ENCODE peak calls at places on chromosomes 11 and 22, in six cellular contexts. N is astrocyte of the spinal cord, F is GM06990, S is esophagus squamous epithelium, D is fibroblast of mammary gland, K is NB4. E is an unnamed sample.

GRCh38 chr11:7204778-7205177 is 46.9 kb upstream of the SYT9 start:
- DNase-seq in N (peak), F (no peak), S (no peak), D (peak), K (no peak), E (no peak)

GRCh38 chr22:31326877-31327276 is 19.3 kb downstream of the PATZ1 start:
- DNase-seq in N (no peak), F (no peak), S (no peak), D (no peak), K (no peak), E (no peak)

GRCh38 chr11:2525941-2526807 is 81.4 kb downstream of the KCNQ1 start:
- DNase-seq in N (no peak), F (no peak), S (no peak), D (no peak), K (no peak), E (no peak)

GRCh38 chr11:33315822-33316221 is 58.6 kb downstream of the HIPK3 start:
- DNase-seq in N (no peak), F (no peak), S (no peak), D (no peak), K (no peak), E (no peak)

GRCh38 chr22:19455585-19456370 is 8.3 kb upstream of the C22orf39 start:
- DNase-seq in N (no peak), F (no peak), S (no peak), D (peak), K (no peak), E (no peak)

GRCh38 chr11:46977940-46978595 is 41.5 kb downstream of the CSTPP1 start:
- DNase-seq in N (peak), F (no peak), S (no peak), D (no peak), K (no peak), E (no peak)

GRCh38 chr11:95698939-95699562 is 90.5 kb downstream of the FAM76B start:
- DNase-seq in N (no peak), F (no peak), S (no peak), D (peak), K (peak), E (no peak)

GRCh38 chr11:4826425-4826824 is 5.3 kb downstream of the OR51F2 start:
- DNase-seq in N (peak), F (no peak), S (no peak), D (peak), K (peak), E (no peak)

GRCh38 chr11:68148071-68148805 is 27.1 kb upstream of the CHKA start:
- DNase-seq in N (no peak), F (no peak), S (no peak), D (no peak), K (no peak), E (no peak)

GRCh38 chr11:64007160-64007628 is 21.0 kb downstream of the OTUB1 start:
- DNase-seq in N (no peak), F (no peak), S (no peak), D (peak), K (no peak), E (no peak)

GRCh38 chr11:12163181-12163841 is 52.9 kb downstream of the MICAL2 start:
- DNase-seq in N (peak), F (no peak), S (no peak), D (peak), K (no peak), E (no peak)

GRCh38 chr22:35620624-35621245 is 3.6 kb upstream of the MB start:
- DNase-seq in N (peak), F (no peak), S (no peak), D (peak), K (no peak), E (no peak)

GRCh38 chr22:47162865-47163264 is 400.4 kb downstream of the TBC1D22A start:
- DNase-seq in N (no peak), F (no peak), S (no peak), D (no peak), K (no peak), E (no peak)

GRCh38 chr22:25495286-25495685 is 69.2 kb upstream of the GRK3 start:
- DNase-seq in N (no peak), F (no peak), S (no peak), D (no peak), K (no peak), E (no peak)

GRCh38 chr22:37019309-37020191 is at the start of the genes MPST and TST:
- DNase-seq in N (peak), F (peak), S (no peak), D (peak), K (peak), E (no peak)

GRCh38 chr11:44286268-44286880 is 23.6 kb downstream of the ALX4 start:
- DNase-seq in N (no peak), F (no peak), S (no peak), D (peak), K (peak), E (peak)

GRCh38 chr22:26485013-26485412 is 1.3 kb downstream of the SRRD start:
- DNase-seq in N (no peak), F (no peak), S (no peak), D (peak), K (no peak), E (no peak)

GRCh38 chr11:94740083-94740974 is 27.8 kb upstream of the AMOTL1 start:
- DNase-seq in N (no peak), F (no peak), S (no peak), D (no peak), K (peak), E (no peak)

GRCh38 chr11:67409261-67409666 is 5.4 kb downstream of the TBC1D10C start:
- DNase-seq in N (no peak), F (peak), S (no peak), D (no peak), K (peak), E (peak)

GRCh38 chr11:45402049-45402630 is 116.0 kb upstream of the SYT13 start:
- DNase-seq in N (no peak), F (no peak), S (no peak), D (no peak), K (no peak), E (no peak)

GRCh38 chr22:49325531-49326395 is 501.9 kb downstream of the BRD1 start:
- DNase-seq in N (no peak), F (no peak), S (no peak), D (no peak), K (no peak), E (no peak)

GRCh38 chr22:39936523-39937145 is 23.6 kb upstream of the TMA7B start:
- DNase-seq in N (no peak), F (no peak), S (no peak), D (no peak), K (no peak), E (no peak)

GRCh38 chr22:39384750-39385480 is 14.7 kb upstream of the TAB1 start:
- DNase-seq in N (no peak), F (no peak), S (no peak), D (no peak), K (peak), E (no peak)

GRCh38 chr11:62921573-62922188 is 518 bp upstream of the CHRM1 start:
- DNase-seq in N (no peak), F (no peak), S (no peak), D (peak), K (no peak), E (no peak)

GRCh38 chr11:1147792-1148191 is 10.0 kb upstream of the MUC5AC start:
- DNase-seq in N (no peak), F (no peak), S (no peak), D (no peak), K (no peak), E (no peak)

GRCh38 chr11:93783767-93784151 is 323 bp upstream of the MED17 start:
- DNase-seq in N (no peak), F (peak), S (no peak), D (no peak), K (no peak), E (no peak)

GRCh38 chr11:5251746-5252145 is 2.1 kb upstream of the HBG1 start:
- DNase-seq in N (no peak), F (no peak), S (no peak), D (no peak), K (no peak), E (no peak)

GRCh38 chr22:25745341-25746011 is 3.5 kb downstream of the MYO18B start:
- DNase-seq in N (peak), F (no peak), S (no peak), D (peak), K (no peak), E (no peak)

GRCh38 chr11:67302571-67303131 is 679 bp upstream of the SSH3 start:
- DNase-seq in N (peak), F (no peak), S (no peak), D (no peak), K (peak), E (no peak)

GRCh38 chr11:105046898-105047579 is 1.9 kb upstream of the CARD16 start:
- DNase-seq in N (peak), F (no peak), S (no peak), D (peak), K (no peak), E (no peak)

GRCh38 chr22:46064236-46064965 is 85.9 kb upstream of the PPARA start:
- DNase-seq in N (no peak), F (no peak), S (no peak), D (peak), K (no peak), E (no peak)

GRCh38 chr22:35480143-35480542 is 60.5 kb upstream of the RASD2 start:
- DNase-seq in N (peak), F (no peak), S (no peak), D (peak), K (no peak), E (no peak)

GRCh38 chr22:17823226-17823625 is 49.0 kb upstream of the BID start:
- DNase-seq in N (no peak), F (no peak), S (no peak), D (no peak), K (no peak), E (no peak)

GRCh38 chr11:61688368-61689163 is 8.4 kb downstream of the DAGLA start:
- DNase-seq in N (no peak), F (no peak), S (no peak), D (peak), K (no peak), E (no peak)

GRCh38 chr11:63680842-63681207 is 475 bp upstream of the RTN3 start:
- DNase-seq in N (no peak), F (no peak), S (no peak), D (peak), K (peak), E (no peak)

GRCh38 chr11:72084076-72084475 is 3.4 kb downstream of the LRRC51 start:
- DNase-seq in N (no peak), F (no peak), S (no peak), D (no peak), K (no peak), E (no peak)

GRCh38 chr22:42365942-42366660 is 66.1 kb downstream of the NFAM1 start:
- DNase-seq in N (no peak), F (no peak), S (no peak), D (no peak), K (no peak), E (no peak)

GRCh38 chr11:125263268-125263790 is 98.8 kb downstream of the PKNOX2 start:
- DNase-seq in N (peak), F (no peak), S (no peak), D (peak), K (no peak), E (no peak)

DNA sequence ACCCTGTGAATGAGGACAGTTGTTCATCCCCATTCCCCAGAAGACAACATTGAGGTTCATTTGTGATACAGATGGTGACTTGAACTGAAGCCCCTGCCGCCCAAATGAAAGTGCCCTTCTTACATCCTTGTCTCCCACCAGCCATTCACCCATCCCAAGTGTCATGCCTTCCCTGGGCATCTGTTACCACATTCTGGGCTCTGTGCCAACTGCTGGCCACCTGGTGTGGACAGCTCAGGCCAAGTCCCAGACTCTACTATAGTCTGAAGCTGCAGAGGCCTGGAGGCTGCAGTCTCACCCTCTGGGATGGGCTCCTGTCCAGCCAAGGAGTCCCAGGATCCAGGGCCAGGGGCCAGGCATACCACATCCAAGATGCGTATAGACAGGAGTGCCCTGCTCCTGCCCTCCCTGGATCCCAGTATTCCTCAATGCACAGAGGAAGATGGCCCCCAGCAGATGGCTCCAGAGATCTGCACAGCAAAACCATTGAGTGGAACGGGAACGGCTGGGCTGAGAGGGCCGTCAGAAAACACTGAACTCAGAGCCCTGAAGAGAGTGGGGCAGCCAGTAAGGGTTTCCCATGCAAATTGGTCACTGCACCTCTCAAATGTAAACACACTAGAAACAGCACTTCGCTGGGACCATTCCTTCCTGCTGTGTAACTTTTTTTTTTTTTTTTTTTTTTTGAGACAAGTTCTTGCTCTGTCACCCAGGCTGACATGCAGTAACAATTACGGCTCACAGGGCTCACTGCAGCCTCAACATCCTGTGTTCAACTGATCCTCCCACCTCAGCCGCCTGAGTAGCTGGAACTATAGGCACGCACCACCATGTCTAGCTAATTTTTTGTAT is 22.8 kb downstream of the ARRB1 start:
- DNase-seq in N (peak), F (no peak), S (no peak), D (peak), K (peak), E (peak)
- TF ChIP-seq CTCF in N (peak), F (peak), S (peak), D (peak), K (peak), E (no peak)

GRCh38 chr11:86152006-86152862 is 83.3 kb upstream of the PICALM start:
- DNase-seq in N (peak), F (no peak), S (no peak), D (peak), K (no peak), E (no peak)
- H3K4me3 ChIP-seq in N (no peak), F (no peak), S (no peak), D (no peak), K (no peak), E (no peak)

GRCh38 chr11:73257342-73258103 is 14.6 kb upstream of the P2RY6 start:
- DNase-seq in N (peak), F (no peak), S (no peak), D (peak), K (no peak), E (no peak)

GRCh38 chr11:73249858-73250773 is 22.0 kb upstream of the P2RY6 start:
- DNase-seq in N (no peak), F (no peak), S (no peak), D (no peak), K (peak), E (no peak)

GRCh38 chr11:73248526-73249185 is 23.5 kb upstream of the P2RY6 start:
- DNase-seq in N (no peak), F (no peak), S (no peak), D (no peak), K (no peak), E (no peak)

GRCh38 chr11:73249304-73249703 is 22.8 kb upstream of the P2RY6 start:
- DNase-seq in N (peak), F (peak), S (no peak), D (peak), K (no peak), E (no peak)

DNA sequence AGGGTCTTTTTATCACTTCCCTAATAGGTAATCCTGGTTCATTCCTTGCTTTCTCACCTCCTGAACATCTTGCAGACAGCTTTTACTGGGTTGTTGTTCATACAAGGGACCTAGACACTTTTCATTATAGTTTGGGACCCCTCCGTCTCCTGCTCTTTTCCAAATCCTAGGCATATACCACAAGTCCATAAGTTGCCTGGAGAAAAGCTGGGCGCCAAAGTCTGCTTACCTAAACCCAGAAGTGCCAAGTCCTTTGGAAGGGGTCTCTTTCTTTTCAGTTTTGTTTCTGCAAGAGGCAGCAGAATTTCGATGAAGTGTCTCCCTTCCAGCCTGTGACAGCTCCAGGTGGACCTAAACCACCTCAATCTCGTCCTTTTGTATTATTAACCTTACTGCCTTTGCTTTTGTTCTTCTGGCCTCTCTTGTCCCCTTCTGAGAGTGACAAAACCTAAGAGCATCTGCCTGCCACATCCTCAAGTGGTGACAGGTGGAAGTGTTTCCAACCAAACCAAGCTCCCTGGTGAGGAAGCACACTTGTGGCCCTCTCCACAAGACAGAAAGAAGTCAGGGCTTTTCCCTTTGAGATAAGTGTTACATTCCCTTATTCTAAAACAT is 19.5 kb upstream of the P2RY6 start:
- DNase-seq in N (no peak), F (no peak), S (no peak), D (no peak), K (peak), E (no peak)
- TF ChIP-seq CTCF in N (no peak), F (peak), S (peak), D (no peak), K (peak), E (no peak)

DNA sequence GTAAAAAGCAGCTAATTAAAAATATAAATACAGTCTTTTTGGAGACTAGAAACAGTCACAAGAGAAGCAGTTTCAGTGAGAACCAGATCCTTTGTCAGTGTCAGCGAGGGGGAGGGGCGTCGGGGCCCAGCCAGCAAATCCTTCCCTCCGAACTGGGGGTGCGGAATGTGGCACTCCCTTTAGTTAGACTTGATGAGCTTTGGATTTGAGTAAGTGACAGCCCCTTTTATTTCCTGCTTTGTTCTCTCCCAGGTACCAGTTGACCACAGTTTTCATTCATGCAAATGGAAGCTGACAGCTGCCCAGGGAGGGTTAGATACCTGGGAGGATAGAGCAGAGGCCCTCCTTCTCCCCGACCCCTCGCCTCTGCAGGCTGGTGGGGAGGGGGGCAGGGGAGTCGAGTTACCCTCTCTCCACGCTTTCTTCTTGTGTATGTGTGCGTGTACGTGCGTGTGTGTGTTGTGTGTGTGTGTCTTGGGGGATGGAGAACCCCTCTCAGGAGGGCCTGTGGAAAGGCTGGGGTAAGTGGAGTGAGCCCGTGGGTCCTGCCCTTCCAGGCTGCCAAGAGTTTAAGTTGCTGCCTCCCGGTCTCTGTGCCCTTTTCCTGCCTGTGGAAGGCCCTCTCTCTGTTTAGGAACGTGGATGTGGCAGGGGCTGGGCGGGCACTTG is 38.3 kb downstream of the PTPRJ start:
- DNase-seq in N (no peak), F (peak), S (no peak), D (no peak), K (no peak), E (no peak)
- H3K4me3 ChIP-seq in N (no peak), F (no peak), S (no peak), D (no peak), K (no peak), E (no peak)

GRCh38 chr11:17846852-17847453 is 112.4 kb downstream of the KCNC1 start:
- DNase-seq in N (peak), F (no peak), S (no peak), D (peak), K (peak), E (no peak)
- TF ChIP-seq CTCF in N (no peak), F (no peak), S (peak), D (peak), K (no peak), E (no peak)

E was measured in CD8-positive, alpha-beta T cell.